ENCODE peak calls at places on chromosomes 7 and 10, in ten cellular contexts. Y, O, K, H, U, L, X, E, S and M are unnamed samples.

GRCh38 chr10:723973-724372 is 34.5 kb upstream of the DIP2C start:
- DNase-seq in Y (no peak), O (no peak), K (no peak), H (no peak), U (no peak), L (no peak), X (no peak), E (no peak), S (no peak), M (no peak)

GRCh38 chr10:37711617-37712488 is 145.6 kb downstream of the ZNF248 start:
- DNase-seq in Y (no peak), O (no peak), K (no peak), H (no peak), U (no peak), L (no peak), X (no peak), E (no peak), S (no peak), M (no peak)

GRCh38 chr10:120451968-120452367 is 5.1 kb upstream of the PLPP4 start:
- DNase-seq in Y (no peak), O (no peak), K (no peak), H (no peak), U (no peak), L (no peak), X (no peak), E (no peak), S (no peak), M (no peak)

GRCh38 chr7:74176555-74176954 is 2.4 kb downstream of the EIF4H start:
- DNase-seq in Y (no peak), O (no peak), K (no peak), H (no peak), U (no peak), L (no peak), X (no peak), E (no peak), S (no peak), M (no peak)

GRCh38 chr7:98266840-98267239 is 14.6 kb upstream of the BRI3 start:
- DNase-seq in Y (no peak), O (no peak), K (no peak), H (no peak), U (no peak), L (no peak), X (no peak), E (no peak), S (no peak), M (no peak)

GRCh38 chr7:36175872-36176271 is 22.8 kb downstream of the EEPD1 start:
- DNase-seq in Y (no peak), O (no peak), K (no peak), H (no peak), U (no peak), L (peak), X (peak), E (no peak), S (no peak), M (no peak)

GRCh38 chr10:113947138-113948011 is 92.9 kb downstream of the NHLRC2 start:
- DNase-seq in Y (no peak), O (no peak), K (no peak), H (no peak), U (peak), L (no peak), X (no peak), E (no peak), S (no peak), M (no peak)

GRCh38 chr10:103739039-103739764 is 116.2 kb downstream of the SH3PXD2A start:
- DNase-seq in Y (no peak), O (no peak), K (peak), H (no peak), U (peak), L (no peak), X (no peak), E (no peak), S (no peak), M (no peak)